ENCODE peak calls at places on chromosomes 11 and 22, in six cellular contexts. One of them, this sample, is unnamed. For H3K4me1, the result is how much of the 10 kb centered on the place peaks cover.

GRCh38 chr11:13262096-13262495 is 15.5 kb upstream of the BMAL1 start:
- DNase-seq in tibial nerve: no peak
- DNase-seq in stomach: no peak
- DNase-seq in ovary: no peak
- DNase-seq in H1: no peak
- DNase-seq in A549: no peak
- DNase-seq in this sample: no peak

GRCh38 chr22:23904855-23905254 is 10.7 kb downstream of the MIF start:
- DNase-seq in tibial nerve: no peak
- DNase-seq in stomach: no peak
- DNase-seq in ovary: no peak
- DNase-seq in H1: no peak
- DNase-seq in A549: no peak
- DNase-seq in this sample: peak

GRCh38 chr22:49623176-49623575 is 204.5 kb downstream of the BRD1 start:
- DNase-seq in tibial nerve: no peak
- DNase-seq in stomach: no peak
- DNase-seq in ovary: no peak
- DNase-seq in H1: no peak
- DNase-seq in A549: no peak
- DNase-seq in this sample: no peak

GRCh38 chr11:33945481-33946268 is 53.8 kb upstream of the LMO2 start:
- DNase-seq in tibial nerve: no peak
- DNase-seq in stomach: no peak
- DNase-seq in ovary: no peak
- DNase-seq in H1: no peak
- DNase-seq in A549: no peak
- DNase-seq in this sample: no peak

GRCh38 chr22:49015459-49015858 is 812.2 kb downstream of the BRD1 start:
- DNase-seq in tibial nerve: no peak
- DNase-seq in stomach: peak
- DNase-seq in ovary: no peak
- DNase-seq in H1: peak
- DNase-seq in A549: no peak
- DNase-seq in this sample: peak

GRCh38 chr11:120858740-120859139 is 165.2 kb upstream of the TBCEL start:
- DNase-seq in tibial nerve: no peak
- DNase-seq in stomach: no peak
- DNase-seq in ovary: no peak
- DNase-seq in H1: no peak
- DNase-seq in A549: peak
- DNase-seq in this sample: no peak

GRCh38 chr22:42116848-42117424 is 13.7 kb downstream of the CYP2D6 start:
- DNase-seq in tibial nerve: no peak
- DNase-seq in stomach: no peak
- DNase-seq in ovary: no peak
- DNase-seq in H1: peak
- DNase-seq in A549: no peak
- DNase-seq in this sample: peak

GRCh38 chr11:64844330-64845124 is at the start of gene CDC42BPG:
- DNase-seq in tibial nerve: no peak
- DNase-seq in stomach: peak
- DNase-seq in ovary: peak
- DNase-seq in H1: peak
- DNase-seq in A549: peak
- DNase-seq in this sample: peak

GRCh38 chr11:93585758-93586157 is 42.6 kb upstream of the SMCO4 start:
- DNase-seq in tibial nerve: no peak
- DNase-seq in stomach: peak
- DNase-seq in ovary: no peak
- DNase-seq in H1: no peak
- DNase-seq in A549: peak
- DNase-seq in this sample: no peak

GRCh38 chr11:112459001-112459400 is 198.3 kb upstream of the PLET1 start:
- DNase-seq in tibial nerve: no peak
- DNase-seq in stomach: no peak
- DNase-seq in ovary: no peak
- DNase-seq in H1: no peak
- DNase-seq in A549: no peak
- DNase-seq in this sample: no peak

GRCh38 chr11:96338910-96339703 is 3.9 kb downstream of the MAML2 start:
- DNase-seq in tibial nerve: peak
- DNase-seq in stomach: no peak
- DNase-seq in ovary: peak
- DNase-seq in H1: no peak
- DNase-seq in A549: no peak
- DNase-seq in this sample: peak

GRCh38 chr11:35165416-35166368 is 26.7 kb downstream of the CD44 start:
- DNase-seq in tibial nerve: peak
- DNase-seq in stomach: peak
- DNase-seq in ovary: no peak
- DNase-seq in H1: no peak
- DNase-seq in A549: peak
- DNase-seq in this sample: peak

GRCh38 chr22:41825376-41825775 is 7.5 kb upstream of the SREBF2 start:
- DNase-seq in tibial nerve: no peak
- DNase-seq in stomach: no peak
- DNase-seq in ovary: no peak
- DNase-seq in H1: no peak
- DNase-seq in A549: no peak
- DNase-seq in this sample: no peak

GRCh38 chr22:48892571-48893287 is 934.9 kb downstream of the BRD1 start:
- DNase-seq in tibial nerve: no peak
- DNase-seq in stomach: no peak
- DNase-seq in ovary: no peak
- DNase-seq in H1: no peak
- DNase-seq in A549: no peak
- DNase-seq in this sample: no peak

GRCh38 chr22:46791201-46791731 is 28.8 kb downstream of the TBC1D22A start:
- DNase-seq in tibial nerve: peak
- DNase-seq in stomach: peak
- DNase-seq in ovary: peak
- DNase-seq in H1: no peak
- DNase-seq in A549: no peak
- DNase-seq in this sample: peak

GRCh38 chr11:65498042-65498726 is 661 bp upstream of the MALAT1 start:
- DNase-seq in tibial nerve: peak
- DNase-seq in stomach: peak
- DNase-seq in ovary: peak
- DNase-seq in H1: peak
- DNase-seq in A549: peak
- DNase-seq in this sample: peak

GRCh38 chr11:26593686-26594085 is 21.6 kb upstream of the MUC15 start:
- DNase-seq in tibial nerve: no peak
- DNase-seq in stomach: no peak
- DNase-seq in ovary: no peak
- DNase-seq in H1: no peak
- DNase-seq in A549: no peak
- DNase-seq in this sample: no peak

GRCh38 chr11:9876331-9876730 is 212.5 kb downstream of the SWAP70 start:
- DNase-seq in tibial nerve: no peak
- DNase-seq in stomach: no peak
- DNase-seq in ovary: no peak
- DNase-seq in H1: no peak
- DNase-seq in A549: no peak
- DNase-seq in this sample: no peak
- H3K4me1 ChIP-seq in tibial nerve: under half
- H3K4me1 ChIP-seq in stomach: under half
- H3K4me1 ChIP-seq in ovary: under half
- H3K4me1 ChIP-seq in H1: under half
- H3K4me1 ChIP-seq in A549: under half
- H3K4me1 ChIP-seq in this sample: under half

DNA sequence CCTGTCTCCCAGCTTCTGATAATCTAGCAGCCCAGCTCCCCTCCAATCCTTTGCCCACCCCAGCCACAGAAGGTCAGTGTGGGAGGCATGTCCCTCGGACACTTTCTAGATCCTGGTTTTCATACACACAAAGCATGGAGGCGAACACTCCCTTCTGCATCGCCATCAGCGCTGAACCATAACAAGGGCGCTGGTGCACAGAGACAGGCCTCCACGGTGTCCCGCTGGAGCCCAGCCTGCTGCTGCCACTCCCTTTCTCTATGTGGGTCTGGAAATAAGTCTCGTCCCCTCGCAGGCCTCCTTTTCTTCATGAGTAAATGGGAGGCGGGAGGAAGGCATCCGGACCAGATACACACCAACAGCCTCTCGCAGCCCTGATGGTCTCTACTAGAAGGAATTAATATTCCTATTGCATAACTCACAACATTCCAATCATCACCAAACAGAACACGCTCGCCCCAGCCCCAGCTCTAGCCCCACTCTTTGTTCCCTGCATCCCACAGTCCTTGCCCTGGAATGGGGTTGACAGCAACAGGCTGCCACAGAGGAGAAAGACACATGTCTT is 14.8 kb downstream of the RASD2 start:
- DNase-seq in tibial nerve: no peak
- DNase-seq in stomach: no peak
- DNase-seq in ovary: no peak
- DNase-seq in H1: no peak
- DNase-seq in A549: no peak
- DNase-seq in this sample: no peak
- TF ChIP-seq EP300 in tibial nerve: no peak
- TF ChIP-seq EP300 in stomach: no peak
- TF ChIP-seq EP300 in ovary: no peak
- TF ChIP-seq EP300 in H1: no peak
- TF ChIP-seq EP300 in A549: no peak
- TF ChIP-seq EP300 in this sample: no peak

GRCh38 chr11:123085497-123085896 is 23.6 kb upstream of the HSPA8 start:
- DNase-seq in tibial nerve: no peak
- DNase-seq in stomach: no peak
- DNase-seq in ovary: no peak
- DNase-seq in H1: no peak
- DNase-seq in A549: no peak
- DNase-seq in this sample: no peak
- H3K4me1 ChIP-seq in tibial nerve: under half
- H3K4me1 ChIP-seq in stomach: under half
- H3K4me1 ChIP-seq in ovary: under half
- H3K4me1 ChIP-seq in H1: under half
- H3K4me1 ChIP-seq in A549: under half
- H3K4me1 ChIP-seq in this sample: under half

GRCh38 chr11:76918941-76919386 is 58.2 kb downstream of the ACER3 start:
- DNase-seq in tibial nerve: peak
- DNase-seq in stomach: no peak
- DNase-seq in ovary: no peak
- DNase-seq in H1: no peak
- DNase-seq in A549: peak
- DNase-seq in this sample: no peak
- TF ChIP-seq EP300 in tibial nerve: no peak
- TF ChIP-seq EP300 in stomach: no peak
- TF ChIP-seq EP300 in ovary: no peak
- TF ChIP-seq EP300 in H1: no peak
- TF ChIP-seq EP300 in A549: no peak
- TF ChIP-seq EP300 in this sample: no peak

GRCh38 chr22:36182871-36183270 is 18.7 kb downstream of the APOL4 start:
- DNase-seq in tibial nerve: no peak
- DNase-seq in stomach: no peak
- DNase-seq in ovary: no peak
- DNase-seq in H1: no peak
- DNase-seq in A549: no peak
- DNase-seq in this sample: no peak
- H3K4me1 ChIP-seq in tibial nerve: under half
- H3K4me1 ChIP-seq in stomach: under half
- H3K4me1 ChIP-seq in ovary: under half
- H3K4me1 ChIP-seq in H1: under half
- H3K4me1 ChIP-seq in A549: under half
- H3K4me1 ChIP-seq in this sample: under half